ENCODE peak calls at places on chromosomes 5 and 9, in four cellular contexts. G is CD4-positive, alpha-beta T cell; T is cardiac fibroblast; C is fibroblast of lung. O is an unnamed sample.

GRCh38 chr9:113468716-113469448 is 5.4 kb downstream of the RGS3 start:
- DNase-seq in G (no peak), T (no peak), C (peak), O (no peak)

GRCh38 chr5:125341436-125341835 is 595.0 kb upstream of the ZNF608 start:
- DNase-seq in G (no peak), T (no peak), C (no peak), O (no peak)

GRCh38 chr5:157744055-157745011 is 821 bp downstream of the LSM11 start:
- DNase-seq in G (no peak), T (no peak), C (no peak), O (peak)

GRCh38 chr5:40681351-40682311 is 1.9 kb downstream of the PTGER4 start:
- DNase-seq in G (no peak), T (peak), C (peak), O (peak)

GRCh38 chr9:70574222-70574837 is 159.9 kb upstream of the KLF9 start:
- DNase-seq in G (no peak), T (peak), C (peak), O (no peak)

GRCh38 chr9:99433555-99433954 is 211.5 kb downstream of the SEC61B start:
- DNase-seq in G (no peak), T (peak), C (peak), O (peak)

GRCh38 chr5:68460147-68460760 is 244.7 kb downstream of the PIK3R1 start:
- DNase-seq in G (no peak), T (peak), C (peak), O (no peak)

GRCh38 chr9:121876658-121877271 is 216.3 kb downstream of the TTLL11 start:
- DNase-seq in G (no peak), T (peak), C (peak), O (no peak)

GRCh38 chr5:140235776-140236558 is 61.0 kb downstream of the CYSTM1 start:
- DNase-seq in G (no peak), T (no peak), C (no peak), O (no peak)

GRCh38 chr5:26121343-26121742 is 917.0 kb downstream of the CDH9 start:
- DNase-seq in G (no peak), T (no peak), C (no peak), O (no peak)

GRCh38 chr9:117783828-117784227 is 79.6 kb downstream of the TLR4 start:
- DNase-seq in G (no peak), T (no peak), C (no peak), O (peak)

GRCh38 chr9:88818495-88819201 is 172.6 kb upstream of the S1PR3 start:
- DNase-seq in G (no peak), T (peak), C (peak), O (no peak)

GRCh38 chr5:139167952-139168720 is 30.0 kb downstream of the SIL1 start:
- DNase-seq in G (no peak), T (no peak), C (no peak), O (no peak)

GRCh38 chr5:88885043-88885442 is 2.1 kb upstream of the MEF2C start:
- DNase-seq in G (no peak), T (peak), C (no peak), O (no peak)

GRCh38 chr5:172454355-172455086 is at the start of gene SH3PXD2B:
- DNase-seq in G (peak), T (peak), C (peak), O (no peak)

GRCh38 chr5:177300236-177300880 is 3.2 kb downstream of the RAB24 start:
- DNase-seq in G (no peak), T (peak), C (peak), O (peak)

GRCh38 chr9:70021026-70021571 is 22.5 kb upstream of the MAMDC2 start:
- DNase-seq in G (no peak), T (peak), C (peak), O (no peak)

GRCh38 chr9:109064963-109065701 is 51.8 kb upstream of the CTNNAL1 start:
- DNase-seq in G (no peak), T (peak), C (no peak), O (no peak)

GRCh38 chr9:5263568-5264218 is 32.5 kb downstream of the INSL4 start:
- DNase-seq in G (no peak), T (peak), C (peak), O (no peak)

GRCh38 chr5:138979684-138980275 is 104.6 kb upstream of the LRRTM2 start:
- DNase-seq in G (no peak), T (no peak), C (no peak), O (no peak)

GRCh38 chr9:33355933-33356332 is 46.4 kb downstream of the AQP7 start:
- DNase-seq in G (no peak), T (no peak), C (no peak), O (no peak)

GRCh38 chr5:34838785-34839714 is at the start of gene TTC23L:
- DNase-seq in G (peak), T (peak), C (peak), O (peak)

GRCh38 chr5:145797336-145797735 is 37.8 kb downstream of the PRELID2 start:
- DNase-seq in G (no peak), T (peak), C (peak), O (no peak)

GRCh38 chr5:98349990-98350365 is 423.5 kb upstream of the RGMB start:
- DNase-seq in G (no peak), T (no peak), C (no peak), O (no peak)

GRCh38 chr5:98349251-98349989 is 424.0 kb upstream of the RGMB start:
- DNase-seq in G (no peak), T (peak), C (peak), O (no peak)
- TF ChIP-seq CTCF in G (no peak), T (peak), C (peak), O (no peak)

GRCh38 chr5:149829954-149830353 is 99.8 kb downstream of the PPARGC1B start:
- DNase-seq in G (no peak), T (peak), C (no peak), O (no peak)
- TF ChIP-seq CTCF in G (no peak), T (peak), C (no peak), O (no peak)

DNA sequence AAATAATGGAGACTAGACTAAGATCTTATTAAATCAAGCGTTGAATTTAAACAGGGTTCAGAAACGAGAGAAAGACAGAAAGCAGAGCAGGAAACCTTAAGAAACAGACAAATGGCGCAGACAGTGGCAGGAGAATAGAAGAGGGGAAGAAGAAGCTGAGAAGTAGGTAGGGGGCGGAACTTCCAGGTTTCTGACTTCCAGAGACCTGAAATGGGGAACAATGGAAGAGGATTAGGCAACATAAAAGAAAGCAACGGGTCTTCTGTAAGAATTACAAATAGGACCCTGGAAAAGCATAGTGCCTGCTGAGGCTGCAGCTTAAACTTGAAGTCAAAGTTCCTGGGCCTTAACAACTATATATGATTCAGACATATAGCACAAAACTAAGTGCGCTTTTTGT is 101.7 kb downstream of the BNC2 start:
- DNase-seq in G (no peak), T (no peak), C (no peak), O (no peak)
- TF ChIP-seq CTCF in G (no peak), T (no peak), C (no peak), O (no peak)

DNA sequence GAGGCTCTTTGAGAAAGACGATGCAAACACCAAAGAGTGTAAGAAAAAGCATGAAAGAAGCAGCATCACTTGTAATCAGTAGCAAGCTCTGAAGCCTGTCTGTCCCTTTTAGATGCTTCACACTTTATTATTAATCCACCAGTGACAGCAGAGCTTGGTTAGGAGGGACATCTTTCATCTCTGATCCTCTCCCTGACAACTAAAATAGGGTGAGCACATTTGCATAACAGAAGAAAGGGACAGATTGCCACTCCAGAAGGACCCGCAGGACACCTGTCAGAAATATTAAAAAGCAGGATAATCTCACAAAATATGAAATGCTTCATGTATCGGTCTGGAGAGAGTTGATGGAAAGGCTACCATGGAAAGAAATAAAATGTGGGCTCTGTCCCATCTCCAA is 71.4 kb upstream of the MAP1B start:
- DNase-seq in G (no peak), T (no peak), C (no peak), O (no peak)
- TF ChIP-seq CTCF in G (no peak), T (no peak), C (no peak), O (no peak)

GRCh38 chr5:100517301-100517974 is 17.7 kb upstream of the FAM174A start:
- DNase-seq in G (no peak), T (no peak), C (no peak), O (no peak)

GRCh38 chr5:100519075-100519474 is 16.1 kb upstream of the FAM174A start:
- DNase-seq in G (no peak), T (no peak), C (no peak), O (no peak)

GRCh38 chr5:100516285-100516684 is 18.9 kb upstream of the FAM174A start:
- DNase-seq in G (no peak), T (no peak), C (no peak), O (no peak)

GRCh38 chr5:100518377-100518776 is 16.8 kb upstream of the FAM174A start:
- DNase-seq in G (no peak), T (no peak), C (no peak), O (no peak)

GRCh38 chr5:100520348-100520747 is 14.8 kb upstream of the FAM174A start:
- DNase-seq in G (no peak), T (no peak), C (no peak), O (no peak)
- TF ChIP-seq CTCF in G (no peak), T (no peak), C (no peak), O (no peak)

DNA sequence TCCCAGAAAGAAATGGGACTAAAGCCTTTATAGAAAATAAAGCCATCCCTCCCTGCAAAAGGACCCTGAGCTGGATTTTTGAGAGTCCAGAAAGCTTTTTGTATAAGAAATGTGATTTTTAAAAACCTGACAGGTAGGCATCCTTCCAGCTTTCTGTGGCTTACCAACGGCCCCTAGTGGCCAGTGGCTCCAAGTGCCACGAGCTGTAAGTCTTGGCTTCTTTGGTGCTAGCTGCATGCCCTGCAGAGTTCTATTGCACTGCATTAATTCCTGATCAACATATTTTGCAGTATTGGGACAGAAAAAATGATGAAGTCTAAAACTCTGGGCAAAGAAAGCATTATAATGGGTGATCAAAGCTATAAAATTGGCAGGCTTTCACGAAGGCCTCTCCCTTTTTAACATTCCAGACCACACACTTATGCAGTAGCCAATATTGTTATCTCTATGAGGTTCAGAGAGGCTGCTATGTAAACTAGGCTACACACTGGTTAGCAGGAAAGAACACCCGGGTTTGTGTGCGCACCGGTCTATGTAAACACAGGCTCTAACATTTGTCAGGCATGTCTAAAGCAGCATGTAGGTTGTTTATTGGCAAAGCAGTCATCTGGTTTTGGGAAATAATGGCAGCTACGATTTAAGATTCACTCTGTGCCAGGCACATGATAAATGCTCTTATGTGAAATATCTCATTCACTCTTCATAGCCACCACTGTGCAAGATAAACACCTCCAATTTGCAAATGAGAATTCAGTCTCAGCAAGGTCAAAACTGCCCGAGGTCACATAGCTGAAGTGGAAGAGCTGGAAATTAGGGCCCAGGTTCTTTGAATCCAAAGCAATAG is 55.2 kb downstream of the NMUR2 start:
- DNase-seq in G (peak), T (peak), C (peak), O (no peak)
- TF ChIP-seq CTCF in G (peak), T (peak), C (peak), O (peak)

DNA sequence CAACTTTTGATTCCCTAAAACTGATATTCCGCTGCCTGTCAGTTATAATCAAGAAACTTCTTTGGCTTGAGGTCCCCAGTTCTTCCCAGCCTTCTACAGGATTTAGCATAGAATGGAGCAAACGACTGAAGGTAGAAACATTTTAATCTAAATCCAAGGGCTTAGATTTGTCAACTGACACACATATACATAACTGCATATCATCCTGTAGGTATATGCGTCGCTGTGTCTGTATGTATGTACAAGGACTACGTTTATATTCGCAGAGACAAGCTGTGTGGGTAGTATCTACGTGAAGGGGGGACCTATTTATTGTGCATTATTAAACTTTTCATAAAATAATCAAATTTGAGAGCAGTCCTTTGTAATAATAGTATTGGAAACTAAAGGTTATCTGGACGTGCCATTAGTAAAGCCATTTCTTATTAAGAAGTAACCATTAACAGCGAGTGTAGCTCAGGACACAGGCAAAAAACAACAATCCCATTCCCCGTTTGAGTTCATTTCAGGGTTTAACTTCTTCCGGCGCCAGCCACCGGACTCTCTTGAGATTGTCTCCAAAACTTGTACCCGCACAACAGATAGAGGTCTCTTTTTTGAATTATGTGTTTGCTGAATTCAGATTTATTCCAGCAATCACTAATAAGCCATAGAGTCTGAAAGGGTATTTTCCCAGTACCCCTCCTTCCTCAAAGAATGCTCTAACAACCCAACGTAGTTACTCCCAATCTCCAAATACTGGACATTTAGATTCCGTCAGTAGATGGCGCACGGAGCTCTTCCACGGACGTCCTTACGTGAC is 2.1 kb upstream of the MLLT3 start:
- DNase-seq in G (no peak), T (peak), C (peak), O (no peak)
- TF ChIP-seq CTCF in G (peak), T (peak), C (peak), O (peak)